ENCODE peak calls at places on chromosomes 5 and 9, in four cellular contexts. N is H1, E is IMR-90, T is mesendoderm. H is an unnamed sample.

GRCh38 chr5:171450423-171451246 is 31.2 kb downstream of the FGF18 start:
- DNase-seq in E (peak), T (peak), N (no peak), H (peak)

GRCh38 chr5:119330367-119331183 is 25.2 kb upstream of the TNFAIP8 start:
- DNase-seq in T (peak), E (no peak), N (no peak), H (no peak)

GRCh38 chr9:123090956-123091355 is 57.5 kb downstream of the GPR21 start:
- DNase-seq in T (no peak), N (no peak), E (no peak), H (no peak)

GRCh38 chr5:91487420-91487819 is 104.3 kb upstream of the ARRDC3 start:
- DNase-seq in E (no peak), N (no peak), T (peak), H (no peak)

GRCh38 chr9:10208691-10209069 is 404.1 kb downstream of the PTPRD start:
- DNase-seq in T (no peak), E (no peak), N (no peak), H (no peak)

GRCh38 chr5:26003966-26004365 is 1034.4 kb downstream of the CDH9 start:
- DNase-seq in E (no peak), N (no peak), T (no peak), H (no peak)

GRCh38 chr5:99795026-99795425 is 740.1 kb upstream of the FAM174A start:
- DNase-seq in T (no peak), N (no peak), E (no peak), H (no peak)

GRCh38 chr5:126370796-126371718 is 52.2 kb upstream of the GRAMD2B start:
- DNase-seq in N (no peak), E (peak), T (no peak), H (peak)

GRCh38 chr9:4814913-4815312 is 22.2 kb downstream of the RCL1 start:
- DNase-seq in T (no peak), E (no peak), N (no peak), H (no peak)

GRCh38 chr9:137575382-137575724 is 3.4 kb downstream of the DPH7 start:
- DNase-seq in T (no peak), E (no peak), N (no peak), H (no peak)

GRCh38 chr9:108142504-108143201 is 653.1 kb upstream of the KLF4 start:
- DNase-seq in N (no peak), E (peak), T (peak), H (peak)

GRCh38 chr5:132022737-132023136 is 11.3 kb upstream of the ACSL6 start:
- DNase-seq in T (no peak), N (no peak), E (no peak), H (no peak)

GRCh38 chr9:122226758-122227575 is 1.8 kb downstream of the LHX6 start:
- DNase-seq in T (peak), E (no peak), N (no peak), H (peak)

GRCh38 chr5:760363-761205 is 23.9 kb downstream of the ZDHHC11B start:
- DNase-seq in N (no peak), T (no peak), E (no peak), H (peak)

GRCh38 chr9:87615547-87616148 is 110.3 kb upstream of the CTSL start:
- DNase-seq in E (no peak), N (no peak), T (peak), H (no peak)

GRCh38 chr5:139949710-139950109 is 93.4 kb downstream of the NRG2 start:
- DNase-seq in N (no peak), E (no peak), T (peak), H (no peak)
- H4K5ac ChIP-seq in N (no peak), E (no peak), T (no peak), H (no peak)

GRCh38 chr5:19986806-19987205 is 1.2 kb downstream of the CDH18 start:
- DNase-seq in T (no peak), N (no peak), E (no peak), H (no peak)

GRCh38 chr5:19988447-19988846 is 447 bp upstream of the CDH18 start:
- DNase-seq in N (no peak), E (no peak), T (no peak), H (no peak)

GRCh38 chr5:19987594-19988345 is at the start of gene CDH18:
- DNase-seq in E (peak), T (peak), N (peak), H (peak)

DNA sequence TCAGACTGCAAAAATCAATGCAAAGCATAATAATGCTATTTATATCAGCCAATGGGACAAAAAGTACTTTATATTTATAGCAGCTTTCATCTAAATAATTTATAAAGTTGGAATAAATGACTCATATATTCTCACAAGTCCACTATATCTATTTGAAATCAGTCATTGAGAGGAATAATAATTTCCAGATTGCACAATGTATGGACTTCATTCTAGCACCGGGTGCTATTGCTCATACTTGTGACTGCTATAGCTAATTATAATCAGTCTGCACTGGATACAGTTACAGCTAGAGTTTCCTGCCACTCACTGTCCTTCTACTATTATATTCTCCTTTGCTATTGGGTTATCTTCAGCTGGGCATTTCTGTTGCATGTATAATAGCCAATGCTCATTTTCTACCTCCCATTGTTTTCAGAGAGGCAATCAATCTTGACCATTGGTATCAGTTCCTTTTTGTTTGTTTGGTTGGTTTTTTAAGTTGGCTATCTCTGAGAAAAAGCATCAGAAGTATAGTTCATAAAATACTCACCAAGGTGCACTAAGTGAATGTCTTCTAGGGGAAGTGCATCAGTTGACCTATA is 1.9 kb downstream of the CDH18 start:
- DNase-seq in T (no peak), N (no peak), E (no peak), H (no peak)
- H4K5ac ChIP-seq in T (no peak), N (no peak), E (no peak), H (no peak)

GRCh38 chr5:141850786-141851185 is 27.4 kb downstream of the PCDH1 start:
- DNase-seq in N (no peak), T (peak), E (no peak), H (peak)
- H4K5ac ChIP-seq in N (peak), T (no peak), E (peak), H (no peak)

DNA sequence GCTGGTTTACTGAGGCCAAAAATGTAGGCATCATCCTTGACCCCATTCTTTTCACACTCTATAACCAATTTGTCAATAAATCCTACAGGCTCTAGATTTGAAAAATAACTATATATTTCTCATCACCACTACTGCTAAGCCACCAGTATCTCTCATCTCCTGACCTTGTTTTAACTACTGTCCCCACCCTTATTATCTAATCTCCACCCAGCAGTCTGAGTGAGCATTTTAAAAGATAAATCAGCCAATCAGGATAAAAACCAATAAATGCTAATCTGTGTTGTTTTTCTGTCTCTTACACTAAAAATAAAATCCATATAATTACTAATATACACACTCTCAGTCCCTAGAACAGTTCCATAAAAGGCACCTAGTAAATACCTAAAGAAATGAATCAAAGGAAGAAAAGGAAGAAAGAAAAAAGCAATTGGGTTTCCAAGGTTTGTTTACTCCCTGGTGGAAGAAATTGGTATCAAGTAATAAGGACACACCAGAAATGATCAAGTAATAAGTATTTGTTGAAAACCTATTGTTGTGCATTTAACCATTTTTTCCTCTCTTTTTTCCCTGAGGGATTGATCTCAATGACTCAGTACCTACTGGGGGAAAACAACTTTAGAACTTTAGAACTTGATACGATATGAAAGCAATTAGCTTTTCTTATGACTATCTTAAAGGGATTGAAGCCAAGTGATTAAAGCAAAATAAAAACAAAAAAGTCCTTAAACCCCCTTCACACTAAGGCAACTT is 19.3 kb downstream of the MRPS27 start:
- DNase-seq in N (no peak), E (no peak), T (no peak), H (no peak)
- H4K5ac ChIP-seq in N (peak), E (no peak), T (no peak), H (no peak)

DNA sequence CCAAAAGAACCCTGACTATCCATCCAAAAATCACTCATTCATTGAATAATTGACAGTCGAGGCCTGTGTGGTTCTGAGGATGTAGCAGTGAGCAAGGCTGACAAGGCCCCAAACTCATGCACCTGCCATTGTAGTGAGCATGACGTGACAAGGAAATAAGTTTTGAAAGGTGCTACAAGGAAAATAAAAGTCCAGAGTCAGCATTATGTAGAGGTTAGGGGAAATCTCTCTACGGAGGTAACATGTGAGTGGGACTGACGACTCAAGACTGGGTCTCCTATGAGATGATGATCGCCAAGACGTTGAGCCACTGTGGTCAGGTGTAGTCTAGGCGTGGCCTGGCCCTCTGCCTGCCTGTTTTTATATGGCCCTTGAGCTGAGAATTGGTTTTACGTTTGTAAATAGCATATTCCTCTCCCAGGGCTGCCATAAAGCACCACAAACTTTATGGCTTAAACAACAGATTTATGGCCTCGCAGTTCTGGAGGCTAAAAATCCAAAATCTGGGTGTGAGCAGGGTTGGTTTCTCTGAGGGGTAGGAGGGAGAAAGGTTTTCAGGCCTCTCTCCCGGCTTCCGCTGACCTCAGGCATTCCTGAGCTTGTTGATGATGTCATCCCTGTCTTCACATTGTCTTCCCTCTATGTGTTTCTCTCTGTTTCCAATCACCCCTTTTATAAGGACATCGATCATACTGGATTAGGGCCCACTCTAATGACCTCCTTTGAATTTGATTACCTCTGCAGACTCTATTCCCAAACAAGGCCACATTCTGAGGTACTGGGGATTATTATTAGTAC is 206.4 kb upstream of the EGFLAM start:
- DNase-seq in E (no peak), N (no peak), T (peak), H (no peak)
- H4K5ac ChIP-seq in E (no peak), N (no peak), T (no peak), H (no peak)

GRCh38 chr5:180334176-180334575 is 19.0 kb downstream of the GFPT2 start:
- DNase-seq in N (no peak), E (no peak), T (no peak), H (no peak)
- H4K5ac ChIP-seq in N (no peak), E (no peak), T (no peak), H (no peak)

H was measured in H9.